ENCODE peak calls at places on chromosomes 5 and 9, in six cellular contexts. K is neuronal stem cell, O is H9, J is trophoblast cell, W is IMR-90, Z is mesendoderm. V is an unnamed sample.

GRCh38 chr9:90027296-90027790 is 422.5 kb downstream of the GADD45G start:
- DNase-seq in J (peak), K (no peak), O (no peak), Z (no peak), W (no peak), V (no peak)

GRCh38 chr9:97985058-97985861 is 2.1 kb downstream of the ANP32B start:
- DNase-seq in W (peak), Z (peak), K (no peak), J (peak), O (peak), V (no peak)

GRCh38 chr9:129509508-129509907 is 111.4 kb downstream of the C9orf50 start:
- DNase-seq in Z (no peak), J (no peak), O (no peak), W (peak), K (no peak), V (no peak)

GRCh38 chr5:151250346-151251000 is 2.5 kb upstream of the GM2A start:
- DNase-seq in J (no peak), W (no peak), Z (no peak), O (no peak), K (no peak), V (no peak)

GRCh38 chr9:129080312-129080607 is 651 bp upstream of the DOLPP1 start:
- DNase-seq in W (no peak), O (no peak), K (no peak), J (no peak), Z (no peak), V (no peak)

GRCh38 chr9:125797857-125798399 is 50.8 kb downstream of the PBX3 start:
- DNase-seq in K (no peak), Z (no peak), J (no peak), W (no peak), O (no peak), V (no peak)

GRCh38 chr9:127346584-127346983 is 50.4 kb upstream of the SLC2A8 start:
- DNase-seq in Z (no peak), K (no peak), J (no peak), W (no peak), O (no peak), V (no peak)

GRCh38 chr9:87597710-87598200 is 100.1 kb downstream of the DAPK1 start:
- DNase-seq in Z (no peak), K (no peak), J (no peak), W (no peak), O (no peak), V (no peak)

GRCh38 chr9:130689937-130690700 is 3.5 kb upstream of the EXOSC2 start:
- DNase-seq in Z (peak), O (peak), J (no peak), W (peak), K (no peak), V (no peak)

GRCh38 chr5:14187660-14188059 is 44.5 kb downstream of the TRIO start:
- DNase-seq in J (no peak), O (no peak), W (no peak), Z (no peak), K (no peak), V (no peak)
- H2BK120ac ChIP-seq in J (no peak), O (no peak), W (peak), Z (no peak), K (no peak), V (no peak)

GRCh38 chr9:114166606-114167572 is 11.6 kb downstream of the COL27A1 start:
- DNase-seq in O (no peak), W (no peak), Z (no peak), K (no peak), J (no peak), V (no peak)
- H2BK120ac ChIP-seq in O (no peak), W (no peak), Z (no peak), K (no peak), J (no peak), V (no peak)

DNA sequence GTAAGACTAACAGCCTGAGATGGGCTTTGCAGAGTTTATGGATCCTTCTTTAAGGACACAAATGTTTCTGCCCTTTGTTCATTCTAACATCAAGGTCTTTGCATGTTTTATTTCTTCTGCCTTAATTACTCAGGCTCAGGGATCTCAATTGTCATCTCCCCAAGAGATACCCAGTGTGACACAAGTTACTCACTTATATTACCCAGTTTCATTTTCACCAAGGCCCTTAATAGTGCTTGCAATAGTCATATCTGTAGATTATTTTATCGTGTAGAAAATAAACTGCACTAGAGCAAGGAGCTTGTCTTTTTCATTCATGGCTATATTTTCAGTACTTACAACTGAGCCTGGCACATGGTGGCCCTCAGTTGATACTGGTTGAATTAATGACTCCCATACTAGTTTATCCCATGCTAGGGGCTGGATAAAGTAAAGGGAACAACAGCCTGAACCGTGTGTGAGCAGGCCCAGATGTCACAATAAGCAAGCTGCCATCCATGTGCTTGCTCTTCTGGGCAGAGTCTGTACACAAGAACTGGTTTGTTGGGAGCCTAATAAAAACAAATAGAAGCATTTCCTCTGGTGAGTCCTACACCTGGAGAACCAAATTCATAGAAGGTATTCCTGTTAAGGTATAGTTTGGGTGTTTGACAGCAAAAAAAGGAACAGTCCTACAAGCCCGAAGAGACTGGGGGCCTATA is 112.5 kb upstream of the CD180 start:
- DNase-seq in K (no peak), J (no peak), Z (no peak), W (no peak), O (no peak), V (no peak)
- H2BK120ac ChIP-seq in K (no peak), J (no peak), Z (no peak), W (no peak), O (no peak), V (no peak)

GRCh38 chr9:136665704-136666363 is 3.1 kb downstream of the EGFL7 start:
- DNase-seq in Z (no peak), K (no peak), J (no peak), W (no peak), O (no peak), V (no peak)

GRCh38 chr9:136664000-136664798 is 1.5 kb downstream of the EGFL7 start:
- DNase-seq in K (no peak), Z (no peak), J (no peak), W (no peak), O (no peak), V (no peak)

GRCh38 chr9:136664799-136665082 is 2.0 kb downstream of the EGFL7 start:
- DNase-seq in W (no peak), J (no peak), Z (no peak), O (no peak), K (no peak), V (no peak)

GRCh38 chr9:136666364-136667216 is 3.9 kb downstream of the EGFL7 start:
- DNase-seq in K (no peak), O (no peak), J (no peak), W (no peak), Z (no peak), V (no peak)

GRCh38 chr9:136665111-136665703 is 2.5 kb downstream of the EGFL7 start:
- DNase-seq in J (no peak), Z (peak), K (peak), W (no peak), O (no peak), V (no peak)
- H2BK120ac ChIP-seq in J (peak), Z (no peak), K (peak), W (no peak), O (no peak), V (no peak)

GRCh38 chr5:9188131-9188530 is 357.7 kb downstream of the SEMA5A start:
- DNase-seq in K (no peak), W (peak), O (no peak), J (peak), Z (peak), V (no peak)

GRCh38 chr5:9189681-9190080 is 356.2 kb downstream of the SEMA5A start:
- DNase-seq in K (no peak), J (no peak), W (no peak), Z (no peak), O (no peak), V (no peak)

GRCh38 chr5:9187614-9188013 is 358.3 kb downstream of the SEMA5A start:
- DNase-seq in K (no peak), W (no peak), J (no peak), O (no peak), Z (no peak), V (no peak)

GRCh38 chr5:9186069-9186468 is 359.8 kb downstream of the SEMA5A start:
- DNase-seq in K (no peak), W (no peak), O (no peak), J (no peak), Z (no peak), V (no peak)

DNA sequence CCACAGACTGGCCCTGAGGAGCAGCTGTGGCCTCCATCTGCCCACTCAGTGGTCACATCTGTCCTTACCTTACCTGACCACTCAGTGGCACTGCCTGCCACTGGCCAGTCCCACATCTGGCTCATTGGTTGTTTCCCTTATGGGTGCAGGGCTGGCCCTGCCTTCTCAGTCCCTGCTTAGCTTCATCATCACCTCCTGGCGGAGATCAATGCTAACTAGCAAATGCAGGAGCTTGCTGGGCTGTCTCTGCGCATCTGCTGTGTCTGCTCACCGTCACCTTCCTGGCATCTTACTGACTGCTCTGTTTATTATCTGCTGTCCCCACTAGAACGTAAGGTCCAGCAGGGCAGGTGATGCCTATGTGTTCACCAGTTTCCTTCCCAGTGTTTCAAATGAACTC is 356.9 kb downstream of the SEMA5A start:
- DNase-seq in O (no peak), J (no peak), Z (peak), K (no peak), W (no peak), V (no peak)
- H2BK120ac ChIP-seq in O (no peak), J (no peak), Z (no peak), K (no peak), W (peak), V (no peak)